ENCODE peak calls at places on chromosomes 3 and 15, in eight cellular contexts. E, O, W, K, A, T, J and I are unnamed samples.

GRCh38 chr15:78003539-78004008 is 73.9 kb downstream of the TBC1D2B start:
- DNase-seq in T (no peak), A (no peak), K (peak), O (no peak), W (no peak), J (no peak), E (no peak), I (peak)

GRCh38 chr3:129016366-129016724 is 15.2 kb downstream of the EFCC1 start:
- DNase-seq in K (no peak), J (no peak), A (peak), T (no peak), O (no peak), W (peak), E (no peak), I (peak)

GRCh38 chr3:67381667-67382272 is 272.6 kb downstream of the SUCLG2 start:
- DNase-seq in E (peak), K (no peak), J (no peak), T (no peak), A (peak), O (no peak), W (no peak), I (no peak)

GRCh38 chr15:63722144-63722543 is 111.6 kb downstream of the HERC1 start:
- DNase-seq in O (no peak), E (no peak), A (no peak), J (no peak), W (no peak), T (no peak), K (no peak), I (no peak)

GRCh38 chr15:68364028-68364659 is 67.8 kb downstream of the ITGA11 start:
- DNase-seq in W (no peak), E (no peak), J (no peak), O (peak), K (no peak), T (no peak), A (no peak), I (no peak)

GRCh38 chr15:85600001-85600400 is 194.7 kb downstream of the KLHL25 start:
- DNase-seq in E (no peak), O (no peak), K (no peak), J (no peak), A (no peak), W (no peak), T (no peak), I (no peak)

GRCh38 chr15:57251941-57252340 is 124.4 kb upstream of the CGNL1 start:
- DNase-seq in T (no peak), E (no peak), J (peak), K (no peak), W (no peak), O (no peak), A (peak), I (no peak)

GRCh38 chr3:177836671-177837070 is 639.4 kb upstream of the TBL1XR1 start:
- DNase-seq in W (no peak), A (no peak), E (no peak), O (no peak), J (no peak), T (no peak), K (no peak), I (no peak)

GRCh38 chr3:150150633-150151032 is 179.9 kb upstream of the PFN2 start:
- DNase-seq in A (peak), T (no peak), W (no peak), O (no peak), K (no peak), J (no peak), E (no peak), I (no peak)

GRCh38 chr15:90749754-90750153 is 32.6 kb downstream of the BLM start:
- DNase-seq in W (no peak), T (no peak), J (no peak), E (no peak), K (no peak), A (no peak), O (no peak), I (no peak)

GRCh38 chr3:46627078-46627477 is 14.8 kb downstream of the FAM240A start:
- DNase-seq in K (no peak), J (no peak), W (no peak), O (no peak), T (no peak), A (no peak), E (no peak), I (no peak)

GRCh38 chr3:134627831-134628230 is 23.0 kb downstream of the KY start:
- DNase-seq in T (no peak), J (no peak), K (no peak), O (no peak), A (peak), E (no peak), W (no peak), I (no peak)